ENCODE peak calls at places on chromosomes 4 and X, in ten cellular contexts. R, E, Y, M, K, O, A, N, B and T are unnamed samples.
A peak's percentile ranks its signal among the peaks of the same experiment; 100 is the strongest.

GRCh38 chr4:48047421-48047844 is 30.9 kb downstream of the NIPAL1 start:
- DNase-seq in R (peak; percentile 34), E (peak; percentile 39), Y (no peak), M (peak; percentile 22), K (no peak), O (peak; percentile 83), A (no peak), N (no peak), B (no peak), T (no peak)

GRCh38 chr4:101528526-101528925 is 181.2 kb upstream of the PPP3CA start:
- DNase-seq in R (no peak), E (no peak), Y (no peak), M (no peak), K (no peak), O (no peak), A (no peak), N (no peak), B (no peak), T (no peak)

GRCh38 chr4:80361329-80361900 is 25.9 kb downstream of the CFAP299 start:
- DNase-seq in R (no peak), E (no peak), Y (peak; percentile 8), M (no peak), K (no peak), O (peak; percentile 41), A (peak; percentile 14), N (no peak), B (no peak), T (peak; percentile 45)

GRCh38 chr4:145545538-145546224 is 64.0 kb downstream of the SMAD1 start:
- DNase-seq in R (peak; percentile 43), E (peak; percentile 19), Y (peak; percentile 14), M (no peak), K (peak; percentile 82), O (no peak), A (peak; percentile 96), N (peak; percentile 75), B (no peak), T (peak; percentile 97)

GRCh38 chr4:184252136-184253071 is 34.7 kb upstream of the ENPP6 start:
- DNase-seq in R (no peak), E (no peak), Y (no peak), M (no peak), K (no peak), O (no peak), A (no peak), N (no peak), B (no peak), T (no peak)

GRCh38 chrX:2500681-2501151 is at the start of the genes DHRSX and ZBED1:
- DNase-seq in R (peak; percentile 51), E (peak; percentile 48), Y (peak; percentile 40), M (peak; percentile 45), K (no peak), O (peak; percentile 48), A (peak; percentile 26), N (no peak), B (no peak), T (peak; percentile 41)

GRCh38 chrX:118847676-118848075 is 24.1 kb downstream of the ZCCHC12 start:
- DNase-seq in R (no peak), E (no peak), Y (peak; percentile 51), M (no peak), K (peak; percentile 6), O (peak; percentile 64), A (peak; percentile 29), N (peak; percentile 34), B (no peak), T (peak; percentile 58)

GRCh38 chrX:132415012-132415411 is 73.8 kb downstream of the MBNL3 start:
- DNase-seq in R (no peak), E (no peak), Y (no peak), M (no peak), K (no peak), O (no peak), A (no peak), N (no peak), B (no peak), T (no peak)

GRCh38 chrX:132953358-132953757 is 5.1 kb downstream of the HS6ST2 start:
- DNase-seq in R (no peak), E (no peak), Y (no peak), M (no peak), K (no peak), O (no peak), A (peak; percentile 5), N (no peak), B (no peak), T (no peak)

GRCh38 chr4:8266508-8266907 is 3.0 kb upstream of the HTRA3 start:
- DNase-seq in R (no peak), E (no peak), Y (no peak), M (no peak), K (no peak), O (no peak), A (no peak), N (no peak), B (no peak), T (no peak)

DNA sequence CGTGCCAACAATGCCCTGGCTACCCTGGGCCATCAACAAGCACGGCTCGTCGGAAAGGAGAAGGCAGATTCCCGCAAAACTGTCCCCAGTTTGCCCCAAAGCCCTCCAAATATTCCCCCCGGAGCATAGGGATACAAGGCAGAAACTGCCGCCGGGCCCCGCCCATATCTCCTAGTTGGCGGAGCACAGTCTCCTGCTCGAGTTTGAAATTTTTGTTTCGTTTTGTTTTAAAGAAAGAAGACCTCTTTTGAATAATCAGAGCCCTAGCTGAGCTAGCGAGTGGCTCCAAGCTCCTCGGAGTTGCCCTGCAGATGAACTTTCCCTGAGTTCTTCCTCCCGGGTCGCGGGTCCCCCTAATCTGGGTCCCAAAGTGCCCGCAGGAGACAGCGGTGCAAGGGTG is 138.1 kb upstream of the ZIC3 start:
- DNase-seq in R (no peak), E (no peak), Y (peak; percentile 2), M (no peak), K (no peak), O (no peak), A (no peak), N (no peak), B (no peak), T (no peak)
- H3K4me3 ChIP-seq in R (peak overlapping the region; percentile 45), E (peak overlapping the region; percentile 29), Y (peak overlapping the region; percentile 52), M (peak overlapping the region; percentile 42), K (peak overlapping the region; percentile 11), O (no peak overlapping the region), A (peak overlapping the region; percentile 49), N (peak overlapping the region; percentile 38), B (peak overlapping the region; percentile 42), T (peak overlapping the region; percentile 51)

DNA sequence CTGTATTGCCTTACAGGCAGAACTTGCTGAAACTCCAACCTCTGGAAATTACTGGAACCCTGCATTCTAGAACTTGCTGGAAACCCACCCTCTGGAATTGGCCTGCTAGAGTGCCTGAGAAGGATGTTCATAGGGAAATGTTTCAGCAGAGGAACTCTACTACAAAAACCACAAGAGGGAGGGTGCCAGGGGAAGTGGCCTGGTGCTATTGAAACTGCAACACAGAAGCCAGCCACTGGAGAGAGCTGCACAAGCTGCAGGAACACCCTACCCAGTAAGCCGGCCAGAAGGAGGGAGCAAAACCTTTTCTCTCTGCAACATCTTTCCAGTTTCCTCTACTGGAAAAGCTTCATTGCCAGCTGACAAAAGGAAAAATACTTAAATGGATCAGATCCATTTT is 2.5 kb upstream of the BRWD3 start:
- DNase-seq in R (no peak), E (peak; percentile 19), Y (no peak), M (peak; percentile 31), K (peak; percentile 17), O (peak; percentile 83), A (peak; percentile 49), N (peak; percentile 46), B (peak; percentile 28), T (peak; percentile 33)
- TF ChIP-seq CTCF in R (no peak), E (no peak), Y (no peak), M (no peak), K (no peak), O (peak; percentile 54), A (peak; percentile 16), N (peak; percentile 46), B (no peak), T (peak; percentile 13)

GRCh38 chr4:42710761-42711160 is 53.9 kb upstream of the ATP8A1 start:
- DNase-seq in R (no peak), E (no peak), Y (no peak), M (no peak), K (no peak), O (no peak), A (no peak), N (no peak), B (no peak), T (no peak)
- H3K4me3 ChIP-seq in R (no peak overlapping the region), E (no peak overlapping the region), Y (no peak overlapping the region), M (no peak overlapping the region), K (no peak overlapping the region), O (no peak overlapping the region), A (no peak overlapping the region), N (no peak overlapping the region), B (no peak overlapping the region), T (no peak overlapping the region)

DNA sequence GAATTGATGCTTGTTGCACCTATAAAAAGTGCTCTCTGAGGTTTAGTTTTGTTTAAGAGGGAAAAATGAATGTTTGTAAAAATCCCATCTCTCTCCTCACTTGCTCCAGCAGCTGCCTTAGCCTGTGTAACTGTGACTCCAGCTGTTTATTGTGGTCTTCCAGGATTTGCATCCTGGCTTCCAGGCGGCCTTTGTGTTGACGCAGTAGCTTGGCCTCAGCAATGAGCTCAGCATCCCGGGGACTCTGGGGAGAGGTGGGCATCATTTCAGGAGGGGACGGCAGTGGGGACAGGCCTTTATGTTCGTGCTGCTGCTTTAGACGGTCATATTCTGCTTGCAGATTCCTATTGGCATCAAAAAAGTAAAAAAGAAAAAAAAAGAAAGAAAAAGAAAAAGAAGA is 75.3 kb upstream of the FTHL17 start:
- DNase-seq in R (no peak), E (no peak), Y (no peak), M (no peak), K (no peak), O (no peak), A (no peak), N (no peak), B (no peak), T (no peak)
- TF ChIP-seq CTCF in R (no peak), E (no peak), Y (no peak), M (no peak), K (no peak), O (no peak), A (no peak), N (no peak), B (no peak), T (no peak)

GRCh38 chrX:150693782-150694574 is 782 bp downstream of the MTMR1 start:
- DNase-seq in R (peak; percentile 66), E (peak; percentile 80), Y (peak; percentile 52), M (peak; percentile 42), K (peak; percentile 10), O (peak; percentile 71), A (peak; percentile 72), N (peak; percentile 63), B (peak; percentile 30), T (peak; percentile 71)
- H3K4me3 ChIP-seq in R (peak overlapping the region; percentile 56), E (peak overlapping the region; percentile 48), Y (peak overlapping the region; percentile 87), M (peak overlapping the region; percentile 57), K (peak overlapping the region; percentile 57), O (peak overlapping the region; percentile 47), A (peak overlapping the region; percentile 60), N (peak overlapping the region; percentile 59), B (peak overlapping the region; percentile 61), T (peak overlapping the region; percentile 58)

DNA sequence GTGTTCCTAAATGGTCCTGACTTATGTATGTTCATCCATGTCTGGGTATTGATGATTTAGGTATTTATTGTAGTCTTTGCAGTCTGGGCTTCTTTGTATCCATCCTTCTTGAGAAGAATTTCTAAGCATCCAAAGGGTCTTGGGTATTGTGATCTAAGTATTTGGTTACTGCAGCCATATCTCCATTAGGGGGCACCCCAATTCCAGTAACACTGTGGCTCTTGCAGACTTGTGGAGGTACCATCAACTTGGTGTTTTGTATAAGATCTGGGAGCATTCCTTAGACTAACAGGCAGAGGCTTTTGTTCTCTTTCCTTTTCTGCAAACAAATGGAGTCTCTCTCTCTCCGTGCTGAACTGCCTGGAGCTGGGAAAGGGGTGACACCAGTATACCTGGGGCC is 113.7 kb upstream of the NEXMIF start:
- DNase-seq in R (no peak), E (no peak), Y (no peak), M (no peak), K (peak; percentile 0), O (peak; percentile 59), A (peak; percentile 6), N (peak; percentile 1), B (no peak), T (peak; percentile 50)
- TF ChIP-seq CTCF in R (no peak), E (no peak), Y (no peak), M (peak; percentile 28), K (no peak), O (peak; percentile 23), A (no peak), N (peak; percentile 12), B (no peak), T (peak; percentile 38)